ENCODE peak calls at places on chromosomes 5 and 9, in eight cellular contexts. One of them, this sample, is unnamed.
A peak's percentile ranks its signal among the peaks of the same experiment; 100 is the strongest.

GRCh38 chr5:79236970-79237734 is 1.2 kb downstream of the JMY start:
- DNase-seq in left ventricle myocardium inferior: peak; percentile 24
- DNase-seq in Calu3: peak; percentile 57
- DNase-seq in upper lobe of right lung: peak; percentile 77
- DNase-seq in fibroblast of the conjunctiva: no peak
- DNase-seq in aorta: peak; percentile 57
- DNase-seq in CD8-positive, alpha-beta T cell: no peak
- DNase-seq in stimulated activated CD4-positive, alpha-beta T cell treated with anti-CD3 and anti-CD28 coated beads, Interleukin-4, amount 100 ng/mL, for 1 hour: peak; percentile 30
- DNase-seq in this sample: peak; percentile 57

GRCh38 chr5:116626272-116626723 is 51.7 kb upstream of the SEMA6A start:
- DNase-seq in left ventricle myocardium inferior: peak; percentile 68
- DNase-seq in Calu3: peak; percentile 79
- DNase-seq in upper lobe of right lung: no peak
- DNase-seq in fibroblast of the conjunctiva: peak; percentile 70
- DNase-seq in aorta: peak; percentile 70
- DNase-seq in CD8-positive, alpha-beta T cell: no peak
- DNase-seq in stimulated activated CD4-positive, alpha-beta T cell treated with anti-CD3 and anti-CD28 coated beads, Interleukin-4, amount 100 ng/mL, for 1 hour: no peak
- DNase-seq in this sample: no peak

GRCh38 chr5:139903450-139903804 is 107.8 kb downstream of the PSD2 start:
- DNase-seq in left ventricle myocardium inferior: no peak
- DNase-seq in Calu3: no peak
- DNase-seq in upper lobe of right lung: peak; percentile 37
- DNase-seq in fibroblast of the conjunctiva: no peak
- DNase-seq in aorta: no peak
- DNase-seq in CD8-positive, alpha-beta T cell: no peak
- DNase-seq in stimulated activated CD4-positive, alpha-beta T cell treated with anti-CD3 and anti-CD28 coated beads, Interleukin-4, amount 100 ng/mL, for 1 hour: no peak
- DNase-seq in this sample: no peak

GRCh38 chr5:11273180-11273882 is 512.3 kb upstream of the DAP start:
- DNase-seq in left ventricle myocardium inferior: no peak
- DNase-seq in Calu3: no peak
- DNase-seq in upper lobe of right lung: no peak
- DNase-seq in fibroblast of the conjunctiva: no peak
- DNase-seq in aorta: no peak
- DNase-seq in CD8-positive, alpha-beta T cell: no peak
- DNase-seq in stimulated activated CD4-positive, alpha-beta T cell treated with anti-CD3 and anti-CD28 coated beads, Interleukin-4, amount 100 ng/mL, for 1 hour: no peak
- DNase-seq in this sample: no peak

GRCh38 chr9:131943397-131943796 is 136.3 kb downstream of the MED27 start:
- DNase-seq in left ventricle myocardium inferior: no peak
- DNase-seq in Calu3: no peak
- DNase-seq in upper lobe of right lung: no peak
- DNase-seq in fibroblast of the conjunctiva: no peak
- DNase-seq in aorta: no peak
- DNase-seq in CD8-positive, alpha-beta T cell: no peak
- DNase-seq in stimulated activated CD4-positive, alpha-beta T cell treated with anti-CD3 and anti-CD28 coated beads, Interleukin-4, amount 100 ng/mL, for 1 hour: no peak
- DNase-seq in this sample: no peak

GRCh38 chr5:154476343-154477213 is 1.4 kb downstream of the HAND1 start:
- DNase-seq in left ventricle myocardium inferior: no peak
- DNase-seq in Calu3: no peak
- DNase-seq in upper lobe of right lung: no peak
- DNase-seq in fibroblast of the conjunctiva: no peak
- DNase-seq in aorta: no peak
- DNase-seq in CD8-positive, alpha-beta T cell: no peak
- DNase-seq in stimulated activated CD4-positive, alpha-beta T cell treated with anti-CD3 and anti-CD28 coated beads, Interleukin-4, amount 100 ng/mL, for 1 hour: no peak
- DNase-seq in this sample: peak; percentile 49

GRCh38 chr9:110521211-110521610 is 58.3 kb downstream of the SVEP1 start:
- DNase-seq in left ventricle myocardium inferior: no peak
- DNase-seq in Calu3: no peak
- DNase-seq in upper lobe of right lung: no peak
- DNase-seq in fibroblast of the conjunctiva: no peak
- DNase-seq in aorta: no peak
- DNase-seq in CD8-positive, alpha-beta T cell: no peak
- DNase-seq in stimulated activated CD4-positive, alpha-beta T cell treated with anti-CD3 and anti-CD28 coated beads, Interleukin-4, amount 100 ng/mL, for 1 hour: no peak
- DNase-seq in this sample: no peak

GRCh38 chr9:114050646-114051045 is 27.5 kb downstream of the AMBP start:
- DNase-seq in left ventricle myocardium inferior: no peak
- DNase-seq in Calu3: no peak
- DNase-seq in upper lobe of right lung: peak; percentile 25
- DNase-seq in fibroblast of the conjunctiva: no peak
- DNase-seq in aorta: no peak
- DNase-seq in CD8-positive, alpha-beta T cell: no peak
- DNase-seq in stimulated activated CD4-positive, alpha-beta T cell treated with anti-CD3 and anti-CD28 coated beads, Interleukin-4, amount 100 ng/mL, for 1 hour: no peak
- DNase-seq in this sample: no peak

GRCh38 chr5:144832416-144832815 is 661.7 kb downstream of the KCTD16 start:
- DNase-seq in left ventricle myocardium inferior: no peak
- DNase-seq in Calu3: no peak
- DNase-seq in upper lobe of right lung: no peak
- DNase-seq in fibroblast of the conjunctiva: no peak
- DNase-seq in aorta: no peak
- DNase-seq in CD8-positive, alpha-beta T cell: no peak
- DNase-seq in stimulated activated CD4-positive, alpha-beta T cell treated with anti-CD3 and anti-CD28 coated beads, Interleukin-4, amount 100 ng/mL, for 1 hour: no peak
- DNase-seq in this sample: no peak

GRCh38 chr5:173786296-173787187 is 101.6 kb upstream of the CPEB4 start:
- DNase-seq in left ventricle myocardium inferior: no peak
- DNase-seq in Calu3: no peak
- DNase-seq in upper lobe of right lung: no peak
- DNase-seq in fibroblast of the conjunctiva: no peak
- DNase-seq in aorta: no peak
- DNase-seq in CD8-positive, alpha-beta T cell: no peak
- DNase-seq in stimulated activated CD4-positive, alpha-beta T cell treated with anti-CD3 and anti-CD28 coated beads, Interleukin-4, amount 100 ng/mL, for 1 hour: no peak
- DNase-seq in this sample: peak; percentile 35

GRCh38 chr9:76297721-76298239 is 96.4 kb downstream of the RFK start:
- DNase-seq in left ventricle myocardium inferior: peak; percentile 34
- DNase-seq in Calu3: no peak
- DNase-seq in upper lobe of right lung: no peak
- DNase-seq in fibroblast of the conjunctiva: peak; percentile 59
- DNase-seq in aorta: peak; percentile 61
- DNase-seq in CD8-positive, alpha-beta T cell: no peak
- DNase-seq in stimulated activated CD4-positive, alpha-beta T cell treated with anti-CD3 and anti-CD28 coated beads, Interleukin-4, amount 100 ng/mL, for 1 hour: no peak
- DNase-seq in this sample: no peak

GRCh38 chr5:108798866-108799265 is 51.2 kb downstream of the FER start:
- DNase-seq in left ventricle myocardium inferior: no peak
- DNase-seq in Calu3: no peak
- DNase-seq in upper lobe of right lung: no peak
- DNase-seq in fibroblast of the conjunctiva: no peak
- DNase-seq in aorta: no peak
- DNase-seq in CD8-positive, alpha-beta T cell: no peak
- DNase-seq in stimulated activated CD4-positive, alpha-beta T cell treated with anti-CD3 and anti-CD28 coated beads, Interleukin-4, amount 100 ng/mL, for 1 hour: no peak
- DNase-seq in this sample: no peak

GRCh38 chr5:124395287-124395686 is 351.2 kb downstream of the ZNF608 start:
- DNase-seq in left ventricle myocardium inferior: no peak
- DNase-seq in Calu3: no peak
- DNase-seq in upper lobe of right lung: no peak
- DNase-seq in fibroblast of the conjunctiva: no peak
- DNase-seq in aorta: no peak
- DNase-seq in CD8-positive, alpha-beta T cell: no peak
- DNase-seq in stimulated activated CD4-positive, alpha-beta T cell treated with anti-CD3 and anti-CD28 coated beads, Interleukin-4, amount 100 ng/mL, for 1 hour: no peak
- DNase-seq in this sample: no peak

GRCh38 chr5:149017669-149018068 is 45.2 kb downstream of the SH3TC2 start:
- DNase-seq in left ventricle myocardium inferior: no peak
- DNase-seq in Calu3: no peak
- DNase-seq in upper lobe of right lung: no peak
- DNase-seq in fibroblast of the conjunctiva: no peak
- DNase-seq in aorta: no peak
- DNase-seq in CD8-positive, alpha-beta T cell: no peak
- DNase-seq in stimulated activated CD4-positive, alpha-beta T cell treated with anti-CD3 and anti-CD28 coated beads, Interleukin-4, amount 100 ng/mL, for 1 hour: no peak
- DNase-seq in this sample: no peak

GRCh38 chr9:115691686-115692085 is 461.9 kb upstream of the PAPPA start:
- DNase-seq in left ventricle myocardium inferior: no peak
- DNase-seq in Calu3: no peak
- DNase-seq in upper lobe of right lung: no peak
- DNase-seq in fibroblast of the conjunctiva: peak; percentile 36
- DNase-seq in aorta: no peak
- DNase-seq in CD8-positive, alpha-beta T cell: no peak
- DNase-seq in stimulated activated CD4-positive, alpha-beta T cell treated with anti-CD3 and anti-CD28 coated beads, Interleukin-4, amount 100 ng/mL, for 1 hour: no peak
- DNase-seq in this sample: no peak

GRCh38 chr5:68554566-68555279 is 339.2 kb downstream of the PIK3R1 start:
- DNase-seq in left ventricle myocardium inferior: peak; percentile 29
- DNase-seq in Calu3: no peak
- DNase-seq in upper lobe of right lung: no peak
- DNase-seq in fibroblast of the conjunctiva: peak; percentile 94
- DNase-seq in aorta: peak; percentile 84
- DNase-seq in CD8-positive, alpha-beta T cell: no peak
- DNase-seq in stimulated activated CD4-positive, alpha-beta T cell treated with anti-CD3 and anti-CD28 coated beads, Interleukin-4, amount 100 ng/mL, for 1 hour: no peak
- DNase-seq in this sample: peak; percentile 45